ENCODE peak calls at places on chromosomes 6 and 20, in seven cellular contexts. T is fibroblast of lung, Y is PC-3, E is epithelial cell of esophagus, I is mesenchymal stem cell, L is lower leg skin, X is AG04449. R is an unnamed sample.

GRCh38 chr6:170165501-170166117 is 125.3 kb downstream of the DLL1 start:
- DNase-seq in T (no peak), Y (no peak), E (no peak), I (no peak), L (no peak), X (no peak), R (no peak)

GRCh38 chr20:38997622-38998021 is 35.5 kb downstream of the DHX35 start:
- DNase-seq in T (peak; percentile 64), Y (no peak), E (no peak), I (no peak), L (no peak), X (no peak), R (no peak)

GRCh38 chr20:25508083-25508770 is 77.1 kb downstream of the NINL start:
- DNase-seq in T (peak; percentile 86), Y (peak; percentile 78), E (peak; percentile 28), I (peak; percentile 63), L (no peak), X (peak; percentile 23), R (peak; percentile 52)

GRCh38 chr6:101926149-101926925 is 532.8 kb downstream of the GRIK2 start:
- DNase-seq in T (no peak), Y (no peak), E (no peak), I (no peak), L (no peak), X (no peak), R (no peak)

GRCh38 chr6:7050911-7051779 is 56.6 kb upstream of the RREB1 start:
- DNase-seq in T (peak; percentile 92), Y (peak; percentile 96), E (peak; percentile 98), I (peak; percentile 84), L (peak; percentile 58), X (peak; percentile 28), R (no peak)

GRCh38 chr6:36204068-36204753 is 7.7 kb downstream of the BRPF3 start:
- DNase-seq in T (no peak), Y (no peak), E (no peak), I (no peak), L (no peak), X (no peak), R (no peak)

GRCh38 chr6:389622-390021 is 1.9 kb upstream of the IRF4 start:
- DNase-seq in T (no peak), Y (peak; percentile 29), E (no peak), I (no peak), L (no peak), X (no peak), R (no peak)

GRCh38 chr6:97822632-97823031 is 539.6 kb upstream of the MMS22L start:
- DNase-seq in T (no peak), Y (no peak), E (no peak), I (no peak), L (no peak), X (no peak), R (no peak)

GRCh38 chr6:151738267-151738666 is 69.2 kb upstream of the ESR1 start:
- DNase-seq in T (no peak), Y (no peak), E (no peak), I (no peak), L (no peak), X (no peak), R (no peak)

GRCh38 chr20:13800728-13801134 is 15.9 kb downstream of the NDUFAF5 start:
- DNase-seq in T (peak; percentile 94), Y (peak; percentile 86), E (peak; percentile 97), I (peak; percentile 65), L (peak; percentile 82), X (peak; percentile 31), R (peak; percentile 62)

GRCh38 chr6:32255212-32256153 is 31.6 kb upstream of the NOTCH4 start:
- DNase-seq in T (peak; percentile 92), Y (no peak), E (peak; percentile 91), I (peak; percentile 92), L (peak; percentile 61), X (peak; percentile 59), R (peak; percentile 62)

GRCh38 chr6:157535354-157536217 is 154.6 kb downstream of the ZDHHC14 start:
- DNase-seq in T (peak; percentile 87), Y (peak; percentile 81), E (peak; percentile 74), I (peak; percentile 67), L (no peak), X (no peak), R (peak; percentile 88)

GRCh38 chr6:6837541-6838080 is 249.1 kb downstream of the LY86 start:
- DNase-seq in T (no peak), Y (no peak), E (no peak), I (no peak), L (no peak), X (no peak), R (no peak)

GRCh38 chr6:13709698-13710551 is 1.7 kb downstream of the RANBP9 start:
- DNase-seq in T (peak; percentile 61), Y (peak; percentile 54), E (peak; percentile 54), I (peak; percentile 64), L (no peak), X (no peak), R (no peak)

GRCh38 chr6:11149551-11149950 is 38.0 kb upstream of the ERVFRD-1 start:
- DNase-seq in T (no peak), Y (no peak), E (no peak), I (no peak), L (no peak), X (no peak), R (no peak)

GRCh38 chr6:11152581-11152980 is 41.1 kb upstream of the ERVFRD-1 start:
- DNase-seq in T (no peak), Y (no peak), E (no peak), I (no peak), L (no peak), X (no peak), R (peak; percentile 64)

GRCh38 chr6:11151488-11151887 is 40.0 kb upstream of the ERVFRD-1 start:
- DNase-seq in T (no peak), Y (no peak), E (no peak), I (no peak), L (no peak), X (no peak), R (no peak)

GRCh38 chr6:11153447-11153846 is 41.9 kb upstream of the ERVFRD-1 start:
- DNase-seq in T (no peak), Y (no peak), E (no peak), I (no peak), L (no peak), X (no peak), R (no peak)
- H3K4me3 ChIP-seq in T (no peak overlapping the region), Y (no peak overlapping the region), E (no peak overlapping the region), I (no peak overlapping the region), L (no peak overlapping the region), X (no peak overlapping the region), R (no peak overlapping the region)

GRCh38 chr6:29976588-29977424 is 34.5 kb downstream of the HLA-A start:
- DNase-seq in T (peak; percentile 69), Y (peak; percentile 80), E (peak; percentile 72), I (peak; percentile 81), L (peak; percentile 80), X (no peak), R (peak; percentile 24)

GRCh38 chr6:29976253-29976587 is 33.9 kb downstream of the HLA-A start:
- DNase-seq in T (no peak), Y (no peak), E (no peak), I (no peak), L (no peak), X (no peak), R (no peak)

GRCh38 chr6:29977425-29977727 is 35.0 kb downstream of the HLA-A start:
- DNase-seq in T (no peak), Y (no peak), E (no peak), I (no peak), L (no peak), X (no peak), R (no peak)

GRCh38 chr6:29974901-29975560 is 32.7 kb downstream of the HLA-A start:
- DNase-seq in T (no peak), Y (no peak), E (no peak), I (no peak), L (no peak), X (no peak), R (no peak)

DNA sequence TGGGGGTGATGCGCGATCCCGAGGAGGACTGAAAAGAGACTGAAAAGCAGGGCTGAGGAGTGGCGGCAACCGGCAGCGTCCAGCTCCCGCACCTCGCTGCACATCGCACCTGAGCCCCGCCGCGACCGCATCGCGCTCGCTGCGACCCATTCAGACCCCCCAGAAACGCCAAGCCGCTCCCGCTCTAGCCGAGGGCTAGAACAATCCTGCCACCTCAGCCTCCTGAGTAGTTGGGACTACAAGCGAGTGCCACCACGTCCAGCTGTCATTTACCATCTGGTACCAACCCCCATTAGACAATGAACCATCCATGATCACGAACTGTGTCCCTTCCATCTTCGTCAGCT is 33.2 kb downstream of the HLA-A start:
- DNase-seq in T (no peak), Y (no peak), E (no peak), I (no peak), L (no peak), X (no peak), R (no peak)
- H3K4me3 ChIP-seq in T (peak overlapping the region; percentile 65), Y (no peak overlapping the region), E (no peak overlapping the region), I (peak overlapping the region; percentile 78), L (no peak overlapping the region), X (no peak overlapping the region), R (peak overlapping the region; percentile 17)

GRCh38 chr6:10093282-10093681 is 321.6 kb downstream of the TFAP2A start:
- DNase-seq in T (no peak), Y (no peak), E (no peak), I (no peak), L (no peak), X (no peak), R (no peak)

GRCh38 chr6:10099648-10100047 is 315.2 kb downstream of the TFAP2A start:
- DNase-seq in T (no peak), Y (peak; percentile 23), E (peak; percentile 23), I (no peak), L (peak; percentile 23), X (no peak), R (no peak)

GRCh38 chr6:10101551-10102252 is 313.2 kb downstream of the TFAP2A start:
- DNase-seq in T (peak; percentile 10), Y (no peak), E (peak; percentile 47), I (no peak), L (no peak), X (no peak), R (no peak)

DNA sequence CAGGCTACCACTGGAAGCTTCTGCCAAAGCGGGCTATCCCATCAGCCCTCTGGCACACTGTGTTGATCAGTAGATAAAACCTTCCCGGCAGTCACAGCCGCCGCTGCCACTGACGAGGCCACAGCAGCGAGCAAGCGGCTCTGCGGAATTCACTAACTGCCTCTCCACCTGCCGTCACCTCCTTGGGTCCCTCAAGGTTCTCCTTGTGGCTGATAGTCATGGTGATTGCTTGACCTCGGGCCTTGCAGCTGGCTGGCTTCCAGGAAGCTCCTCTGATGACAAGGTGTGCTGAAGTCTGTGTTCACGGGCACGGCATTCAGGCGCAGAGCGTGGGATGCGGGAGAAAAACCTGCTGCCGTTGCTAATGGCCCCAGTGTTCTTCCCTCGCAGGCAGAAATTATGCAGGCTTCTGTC is 315.8 kb downstream of the TFAP2A start:
- DNase-seq in T (no peak), Y (peak; percentile 16), E (peak; percentile 30), I (no peak), L (no peak), X (no peak), R (no peak)
- H3K4me3 ChIP-seq in T (no peak overlapping the region), Y (peak overlapping the region; percentile 57), E (no peak overlapping the region), I (peak overlapping the region; percentile 47), L (no peak overlapping the region), X (no peak overlapping the region), R (peak overlapping the region; percentile 36)

DNA sequence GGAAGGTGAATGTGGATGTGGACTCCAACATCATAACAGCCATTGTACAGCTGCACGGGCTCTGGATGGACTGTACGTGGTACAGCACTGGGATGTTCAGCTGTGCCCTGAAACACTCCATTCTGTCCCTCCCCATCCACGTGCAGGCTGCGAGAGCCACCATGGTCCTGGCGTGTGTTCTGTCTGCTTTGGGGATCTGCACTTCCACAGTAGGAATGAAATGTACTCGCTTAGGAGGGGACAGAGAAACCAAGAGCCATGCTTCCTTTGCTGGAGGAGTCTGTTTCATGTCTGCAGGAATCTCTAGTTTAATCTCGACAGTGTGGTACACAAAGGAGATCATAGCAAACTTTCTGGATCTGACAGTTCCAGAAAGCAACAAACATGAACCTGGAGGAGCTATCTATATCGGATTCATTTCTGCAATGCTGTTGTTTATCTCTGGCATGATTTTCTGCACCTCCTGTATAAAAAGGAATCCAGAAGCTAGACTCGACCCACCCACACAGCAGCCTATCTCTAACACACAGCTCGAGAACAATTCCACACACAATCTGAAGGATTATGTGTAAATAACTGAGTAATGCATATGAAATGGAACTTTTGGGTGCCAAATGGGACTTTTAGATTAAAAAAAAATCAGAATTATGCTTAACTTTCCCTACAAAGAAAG is 12.1 kb downstream of the CLDN20 start:
- DNase-seq in T (peak; percentile 63), Y (no peak), E (no peak), I (peak; percentile 29), L (no peak), X (no peak), R (no peak)
- H3K4me3 ChIP-seq in T (no peak overlapping the region), Y (no peak overlapping the region), E (no peak overlapping the region), I (no peak overlapping the region), L (no peak overlapping the region), X (no peak overlapping the region), R (no peak overlapping the region)